ENCODE peak calls at places on chromosome 3, in five cellular contexts. G is EL, I is brain microvascular endothelial cell, M is HEK293T, W is NCI-H1436 treated with DMSO at 0.1 percent for 48 hours. A is an unnamed sample.

GRCh38 chr3:59245879-59246501 is 196.2 kb upstream of the CFAP20DC start:
- DNase-seq in M (no peak), G (peak; percentile 22), W (no peak), I (peak; percentile 33), A (no peak)

GRCh38 chr3:169498336-169498735 is 165.2 kb downstream of the MECOM start:
- DNase-seq in G (no peak), W (no peak), M (no peak), I (peak; percentile 11), A (no peak)

GRCh38 chr3:178084938-178085816 is 451.1 kb upstream of the KCNMB2 start:
- DNase-seq in M (peak; percentile 35), I (peak; percentile 92), W (peak; percentile 97), G (no peak), A (no peak)

GRCh38 chr3:108300103-108300849 is 3.9 kb downstream of the HHLA2 start:
- DNase-seq in I (no peak), W (no peak), G (no peak), M (no peak), A (no peak)

GRCh38 chr3:139302084-139302800 is 41.6 kb upstream of the MRPS22 start:
- DNase-seq in I (peak; percentile 99), G (peak; percentile 100), M (no peak), W (no peak), A (no peak)

GRCh38 chr3:171417813-171418212 is 42.4 kb downstream of the TNIK start:
- DNase-seq in W (no peak), M (no peak), I (peak; percentile 92), G (peak; percentile 87), A (no peak)

GRCh38 chr3:129166579-129167332 is 5.9 kb upstream of the ISY1 start:
- DNase-seq in W (no peak), G (no peak), I (no peak), M (no peak), A (no peak)

GRCh38 chr3:96202181-96202580 is 612.2 kb upstream of the EPHA6 start:
- DNase-seq in I (no peak), G (no peak), M (no peak), W (no peak), A (no peak)

GRCh38 chr3:41131224-41131623 is 68.1 kb upstream of the CTNNB1 start:
- DNase-seq in G (peak; percentile 58), M (no peak), I (peak; percentile 85), W (no peak), A (no peak)

GRCh38 chr3:46690798-46691197 is 2.7 kb downstream of the ALS2CL start:
- DNase-seq in M (no peak), I (no peak), G (no peak), W (no peak), A (no peak)

GRCh38 chr3:145134738-145135137 is 1026.2 kb downstream of the PLOD2 start:
- DNase-seq in M (no peak), I (no peak), G (no peak), W (no peak), A (no peak)

GRCh38 chr3:169772530-169772950 is 656 bp upstream of the MYNN start:
- DNase-seq in G (peak; percentile 78), M (peak; percentile 50), I (peak; percentile 74), W (peak; percentile 61), A (peak; percentile 75)

A was measured in HAP-1.